ENCODE peak calls at places on chromosomes 6 and 20, in seven cellular contexts. One of them, this sample, is unnamed.

GRCh38 chr6:42394881-42395620 is 56.7 kb downstream of the TRERF1 start:
- DNase-seq in SK-N-SH: no peak
- DNase-seq in K562: no peak
- DNase-seq in GM12891: no peak
- DNase-seq in HepG2: no peak
- DNase-seq in H1: no peak
- DNase-seq in GM12878: no peak
- DNase-seq in this sample: no peak

GRCh38 chr6:142637624-142638023 is 307.4 kb downstream of the HIVEP2 start:
- DNase-seq in SK-N-SH: no peak
- DNase-seq in K562: no peak
- DNase-seq in GM12891: no peak
- DNase-seq in HepG2: no peak
- DNase-seq in H1: no peak
- DNase-seq in GM12878: no peak
- DNase-seq in this sample: no peak

GRCh38 chr20:63441136-63441776 is 31.2 kb downstream of the KCNQ2 start:
- DNase-seq in SK-N-SH: no peak
- DNase-seq in K562: no peak
- DNase-seq in GM12891: no peak
- DNase-seq in HepG2: no peak
- DNase-seq in H1: no peak
- DNase-seq in GM12878: peak; percentile 61
- DNase-seq in this sample: peak; percentile 58

GRCh38 chr6:107547061-107547840 is 57.3 kb downstream of the SOBP start:
- DNase-seq in SK-N-SH: no peak
- DNase-seq in K562: no peak
- DNase-seq in GM12891: no peak
- DNase-seq in HepG2: no peak
- DNase-seq in H1: no peak
- DNase-seq in GM12878: no peak
- DNase-seq in this sample: no peak

GRCh38 chr6:89368107-89368506 is 15.6 kb upstream of the UBE2J1 start:
- DNase-seq in SK-N-SH: peak; percentile 70
- DNase-seq in K562: peak; percentile 73
- DNase-seq in GM12891: no peak
- DNase-seq in HepG2: peak; percentile 20
- DNase-seq in H1: no peak
- DNase-seq in GM12878: no peak
- DNase-seq in this sample: no peak

GRCh38 chr20:3312940-3313656 is 74.1 kb upstream of the SLC4A11 start:
- DNase-seq in SK-N-SH: no peak
- DNase-seq in K562: no peak
- DNase-seq in GM12891: no peak
- DNase-seq in HepG2: peak; percentile 52
- DNase-seq in H1: no peak
- DNase-seq in GM12878: no peak
- DNase-seq in this sample: no peak

GRCh38 chr6:127967708-127968107 is 66.8 kb upstream of the THEMIS start:
- DNase-seq in SK-N-SH: no peak
- DNase-seq in K562: no peak
- DNase-seq in GM12891: no peak
- DNase-seq in HepG2: no peak
- DNase-seq in H1: no peak
- DNase-seq in GM12878: no peak
- DNase-seq in this sample: no peak

GRCh38 chr20:24991897-24992419 is 593 bp downstream of the APMAP start:
- DNase-seq in SK-N-SH: peak; percentile 56
- DNase-seq in K562: peak; percentile 24
- DNase-seq in GM12891: no peak
- DNase-seq in HepG2: no peak
- DNase-seq in H1: no peak
- DNase-seq in GM12878: no peak
- DNase-seq in this sample: no peak

GRCh38 chr20:25090492-25091429 is 8.8 kb upstream of the VSX1 start:
- DNase-seq in SK-N-SH: no peak
- DNase-seq in K562: no peak
- DNase-seq in GM12891: no peak
- DNase-seq in HepG2: no peak
- DNase-seq in H1: no peak
- DNase-seq in GM12878: peak; percentile 27
- DNase-seq in this sample: no peak

GRCh38 chr6:149284904-149285303 is 32.6 kb upstream of the TAB2 start:
- DNase-seq in SK-N-SH: no peak
- DNase-seq in K562: no peak
- DNase-seq in GM12891: no peak
- DNase-seq in HepG2: no peak
- DNase-seq in H1: no peak
- DNase-seq in GM12878: no peak
- DNase-seq in this sample: no peak

GRCh38 chr6:74731204-74731603 is 474.6 kb downstream of the COL12A1 start:
- DNase-seq in SK-N-SH: no peak
- DNase-seq in K562: no peak
- DNase-seq in GM12891: no peak
- DNase-seq in HepG2: no peak
- DNase-seq in H1: no peak
- DNase-seq in GM12878: no peak
- DNase-seq in this sample: no peak

GRCh38 chr20:57508381-57508780 is 16.6 kb downstream of the CTCFL start:
- DNase-seq in SK-N-SH: no peak
- DNase-seq in K562: no peak
- DNase-seq in GM12891: no peak
- DNase-seq in HepG2: no peak
- DNase-seq in H1: no peak
- DNase-seq in GM12878: no peak
- DNase-seq in this sample: no peak

GRCh38 chr20:45363611-45364492 is 896 bp downstream of the SYS1 start:
- DNase-seq in SK-N-SH: no peak
- DNase-seq in K562: no peak
- DNase-seq in GM12891: no peak
- DNase-seq in HepG2: no peak
- DNase-seq in H1: no peak
- DNase-seq in GM12878: no peak
- DNase-seq in this sample: no peak

DNA sequence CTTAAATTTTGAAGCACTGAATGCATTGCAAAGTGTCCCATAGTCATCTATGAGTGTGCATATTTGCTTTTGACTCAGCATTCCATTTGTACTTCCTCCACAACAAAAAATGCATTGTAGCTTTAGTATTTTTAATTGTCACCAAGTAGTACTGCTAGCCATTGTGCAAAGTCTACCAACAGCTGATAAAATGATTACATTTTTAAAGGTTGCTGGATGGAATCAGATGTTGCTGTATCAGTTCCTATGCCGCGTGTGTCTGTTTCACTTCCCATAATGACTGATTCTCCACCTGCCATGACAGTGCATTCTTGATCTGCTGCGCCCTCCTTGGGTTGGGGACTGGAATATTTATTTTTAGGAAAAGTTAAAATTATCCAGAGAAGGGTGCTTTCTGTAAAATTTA is 41.2 kb downstream of the SLX4IP start:
- DNase-seq in SK-N-SH: no peak
- DNase-seq in K562: peak; percentile 32
- DNase-seq in GM12891: no peak
- DNase-seq in HepG2: no peak
- DNase-seq in H1: no peak
- DNase-seq in GM12878: peak; percentile 60
- DNase-seq in this sample: no peak
- TF ChIP-seq TAF1 in SK-N-SH: no peak
- TF ChIP-seq TAF1 in K562: no peak
- TF ChIP-seq TAF1 in GM12891: no peak
- TF ChIP-seq TAF1 in HepG2: no peak
- TF ChIP-seq TAF1 in H1: no peak
- TF ChIP-seq TAF1 in GM12878: no peak
- TF ChIP-seq TAF1 in this sample: no peak

GRCh38 chr6:157981132-157981394 is 600 bp upstream of the SYNJ2 start:
- DNase-seq in SK-N-SH: no peak
- DNase-seq in K562: peak; percentile 83
- DNase-seq in GM12891: no peak
- DNase-seq in HepG2: no peak
- DNase-seq in H1: no peak
- DNase-seq in GM12878: no peak
- DNase-seq in this sample: no peak
- TF ChIP-seq TAF1 in SK-N-SH: no peak
- TF ChIP-seq TAF1 in K562: no peak
- TF ChIP-seq TAF1 in GM12891: no peak
- TF ChIP-seq TAF1 in HepG2: no peak
- TF ChIP-seq TAF1 in H1: no peak
- TF ChIP-seq TAF1 in GM12878: no peak
- TF ChIP-seq TAF1 in this sample: no peak

DNA sequence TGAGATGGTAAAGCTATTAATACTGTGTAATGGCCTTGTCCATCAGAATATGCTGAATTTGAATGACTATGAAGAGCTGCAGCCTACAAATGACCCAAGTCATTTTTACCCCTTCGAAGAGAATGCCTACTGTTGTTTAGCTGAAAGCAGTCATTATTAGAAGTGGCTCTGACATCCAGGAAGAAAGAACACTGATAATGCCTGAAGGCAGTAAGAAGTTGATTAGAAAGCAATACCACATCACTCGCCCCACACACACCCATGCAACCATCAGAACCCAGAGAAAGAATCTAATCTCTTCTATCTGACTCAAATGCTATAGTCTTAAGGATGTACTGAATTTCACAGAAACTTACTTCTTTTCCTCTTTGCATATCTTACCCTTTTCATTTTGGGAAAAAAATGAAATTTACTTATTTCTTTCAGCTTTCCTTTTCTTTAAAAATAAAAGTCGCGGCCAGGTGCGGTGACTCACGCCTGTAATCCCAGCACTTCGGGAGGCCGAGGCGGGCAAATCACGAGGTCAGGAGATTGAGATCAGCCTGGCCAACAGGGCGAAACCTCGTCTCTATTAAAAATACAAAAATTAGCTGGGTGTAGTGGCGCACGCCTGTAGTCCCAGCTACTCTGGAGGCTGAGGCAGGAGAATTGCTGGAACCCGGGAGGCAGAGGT is 61.0 kb downstream of the ARHGAP18 start:
- DNase-seq in SK-N-SH: no peak
- DNase-seq in K562: no peak
- DNase-seq in GM12891: no peak
- DNase-seq in HepG2: no peak
- DNase-seq in H1: no peak
- DNase-seq in GM12878: no peak
- DNase-seq in this sample: no peak
- TF ChIP-seq TAF1 in SK-N-SH: no peak
- TF ChIP-seq TAF1 in K562: no peak
- TF ChIP-seq TAF1 in GM12891: no peak
- TF ChIP-seq TAF1 in HepG2: no peak
- TF ChIP-seq TAF1 in H1: no peak
- TF ChIP-seq TAF1 in GM12878: no peak
- TF ChIP-seq TAF1 in this sample: no peak

GRCh38 chr6:130288065-130288464 is 65.3 kb upstream of the SAMD3 start:
- DNase-seq in SK-N-SH: no peak
- DNase-seq in K562: no peak
- DNase-seq in GM12891: no peak
- DNase-seq in HepG2: no peak
- DNase-seq in H1: no peak
- DNase-seq in GM12878: no peak
- DNase-seq in this sample: no peak
- TF ChIP-seq TAF1 in SK-N-SH: no peak
- TF ChIP-seq TAF1 in K562: no peak
- TF ChIP-seq TAF1 in GM12891: no peak
- TF ChIP-seq TAF1 in HepG2: no peak
- TF ChIP-seq TAF1 in H1: no peak
- TF ChIP-seq TAF1 in GM12878: no peak
- TF ChIP-seq TAF1 in this sample: no peak

DNA sequence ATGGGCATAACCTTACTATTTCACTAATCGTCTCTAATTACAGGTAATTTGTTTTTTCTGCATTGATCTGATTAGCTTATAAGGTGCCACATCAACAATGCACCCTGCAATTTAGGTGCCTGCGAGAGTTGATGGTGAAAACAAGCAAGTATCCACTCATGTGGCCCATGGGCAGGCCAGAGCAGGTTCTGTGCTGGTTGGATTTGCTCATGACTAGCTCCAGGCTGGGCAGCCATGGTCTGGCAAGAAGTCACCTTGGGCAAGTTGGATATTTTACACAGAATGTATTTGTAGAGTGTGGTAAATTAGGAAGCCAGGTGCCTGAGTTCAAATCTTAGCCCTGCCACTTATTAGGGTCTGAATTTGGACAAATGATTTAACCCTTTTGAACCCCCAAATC is 25.3 kb downstream of the RAB44 start:
- DNase-seq in SK-N-SH: no peak
- DNase-seq in K562: no peak
- DNase-seq in GM12891: no peak
- DNase-seq in HepG2: no peak
- DNase-seq in H1: no peak
- DNase-seq in GM12878: no peak
- DNase-seq in this sample: no peak
- TF ChIP-seq TAF1 in SK-N-SH: no peak
- TF ChIP-seq TAF1 in K562: no peak
- TF ChIP-seq TAF1 in GM12891: no peak
- TF ChIP-seq TAF1 in HepG2: no peak
- TF ChIP-seq TAF1 in H1: no peak
- TF ChIP-seq TAF1 in GM12878: no peak
- TF ChIP-seq TAF1 in this sample: no peak